ENCODE peak calls at places on chromosome 13, in eight cellular contexts. V is CD8-positive, alpha-beta T cell; H is fibroblast of mammary gland; L is colonic mucosa; J is cardiac muscle cell; R is cardiac fibroblast; Q is lower leg skin; Y is DND-41. Z is an unnamed sample.

GRCh38 chr13:28355822-28356371 is 139.0 kb downstream of the FLT1 start:
- DNase-seq in J (peak), V (peak), H (peak), Y (peak), R (peak), Q (no peak), L (no peak), Z (no peak)

GRCh38 chr13:57629821-57630235 is 1.7 kb upstream of the PCDH17 start:
- DNase-seq in H (peak), L (peak), R (peak), J (peak), V (peak), Y (no peak), Q (peak), Z (no peak)

GRCh38 chr13:74243637-74244526 is 109.7 kb upstream of the KLF12 start:
- DNase-seq in Q (no peak), Y (no peak), J (peak), H (peak), R (peak), L (no peak), V (no peak), Z (no peak)

GRCh38 chr13:44197791-44198770 is 175.5 kb upstream of the SERP2 start:
- DNase-seq in J (peak), L (no peak), V (no peak), R (no peak), H (no peak), Q (no peak), Y (no peak), Z (peak)

GRCh38 chr13:94609196-94609595 is 7.5 kb downstream of the GPR180 start:
- DNase-seq in R (no peak), J (no peak), Q (no peak), H (no peak), V (no peak), Y (no peak), L (no peak), Z (no peak)

GRCh38 chr13:75864718-75865117 is 228.6 kb downstream of the LMO7 start:
- DNase-seq in J (peak), Q (no peak), H (peak), L (no peak), R (peak), Y (no peak), V (no peak), Z (no peak)

GRCh38 chr13:114101831-114102520 is 30.4 kb downstream of the RASA3 start:
- DNase-seq in H (no peak), Q (no peak), Y (no peak), L (no peak), V (no peak), R (no peak), J (no peak), Z (no peak)

GRCh38 chr13:102392810-102393209 is 9.0 kb downstream of the FGF14 start:
- DNase-seq in V (no peak), H (peak), L (no peak), J (no peak), Y (no peak), Q (no peak), R (no peak), Z (no peak)

GRCh38 chr13:107069107-107069776 is 501.3 kb upstream of the ARGLU1 start:
- DNase-seq in H (no peak), V (no peak), J (no peak), Q (no peak), R (no peak), Y (no peak), L (no peak), Z (no peak)

GRCh38 chr13:78609464-78610205 is 6.3 kb upstream of the POU4F1 start:
- DNase-seq in Q (no peak), Y (no peak), V (no peak), R (no peak), L (no peak), H (no peak), J (no peak), Z (no peak)

GRCh38 chr13:113118328-113119021 is 4.1 kb upstream of the F10 start:
- DNase-seq in R (no peak), Y (no peak), V (no peak), Q (peak), H (no peak), L (no peak), J (no peak), Z (no peak)

GRCh38 chr13:99009987-99010551 is 32.2 kb upstream of the DOCK9 start:
- DNase-seq in R (no peak), Y (no peak), L (no peak), J (no peak), V (no peak), H (no peak), Q (no peak), Z (no peak)

GRCh38 chr13:46553886-46554855 is 1.2 kb downstream of the LRCH1 start:
- DNase-seq in J (peak), H (peak), L (peak), Q (peak), V (peak), R (peak), Y (peak), Z (peak)

GRCh38 chr13:37058801-37059135 is 720 bp downstream of the SUPT20H start:
- DNase-seq in Q (no peak), L (peak), J (peak), Y (peak), V (peak), R (no peak), H (no peak), Z (no peak)

GRCh38 chr13:113650275-113650674 is 7.7 kb downstream of the ATP4B start:
- DNase-seq in L (no peak), J (no peak), R (no peak), V (no peak), Q (peak), Y (no peak), H (no peak), Z (no peak)

GRCh38 chr13:98293103-98293502 is 116.0 kb upstream of the RNF113B start:
- DNase-seq in R (no peak), H (no peak), J (no peak), Q (no peak), Y (no peak), V (no peak), L (no peak), Z (no peak)

GRCh38 chr13:45996631-45997030 is 55.9 kb downstream of the ZC3H13 start:
- DNase-seq in J (no peak), Q (no peak), H (no peak), V (no peak), R (no peak), L (no peak), Y (no peak), Z (no peak)

GRCh38 chr13:27496851-27497250 is 46.5 kb upstream of the MTIF3 start:
- DNase-seq in J (no peak), Y (no peak), H (no peak), L (no peak), R (no peak), Q (no peak), V (no peak), Z (no peak)

GRCh38 chr13:113879506-113880360 is 15.9 kb upstream of the GAS6 start:
- DNase-seq in H (no peak), L (no peak), J (no peak), R (no peak), Y (no peak), V (no peak), Q (no peak), Z (no peak)

GRCh38 chr13:20566424-20566916 is 487 bp upstream of the IFT88 start:
- DNase-seq in H (peak), L (peak), R (peak), V (no peak), Q (peak), J (no peak), Y (no peak), Z (no peak)

GRCh38 chr13:25743426-25743825 is 308.4 kb downstream of the SHISA2 start:
- DNase-seq in R (no peak), V (no peak), L (no peak), J (no peak), Y (no peak), Q (no peak), H (no peak), Z (no peak)

GRCh38 chr13:102325321-102325720 is 76.5 kb downstream of the FGF14 start:
- DNase-seq in L (no peak), H (no peak), Y (no peak), V (no peak), Q (no peak), R (no peak), J (no peak), Z (no peak)

GRCh38 chr13:35926859-35927530 is 204.2 kb downstream of the DCLK1 start:
- DNase-seq in Q (peak), Y (no peak), H (no peak), V (no peak), J (peak), L (no peak), R (peak), Z (no peak)

GRCh38 chr13:98335721-98336120 is 158.7 kb upstream of the RNF113B start:
- DNase-seq in J (no peak), Q (no peak), Y (no peak), L (no peak), V (no peak), H (no peak), R (no peak), Z (no peak)

GRCh38 chr13:41709511-41709910 is 251.4 kb downstream of the VWA8 start:
- DNase-seq in H (peak), J (peak), R (peak), Q (no peak), V (no peak), Y (no peak), L (no peak), Z (no peak)

GRCh38 chr13:76967031-76967430 is 18.7 kb downstream of the ACOD1 start:
- DNase-seq in L (no peak), R (no peak), V (no peak), Y (no peak), J (no peak), Q (no peak), H (no peak), Z (no peak)

GRCh38 chr13:101749584-101749983 is 297.1 kb downstream of the ITGBL1 start:
- DNase-seq in V (no peak), Q (no peak), H (no peak), L (no peak), R (no peak), J (no peak), Y (no peak), Z (no peak)

GRCh38 chr13:45108716-45109706 is 11.3 kb upstream of the GTF2F2 start:
- DNase-seq in Y (no peak), H (peak), R (peak), J (peak), Q (no peak), V (peak), L (no peak), Z (peak)

GRCh38 chr13:41520016-41520698 is 62.8 kb downstream of the RGCC start:
- DNase-seq in H (no peak), Y (no peak), V (no peak), Q (peak), R (no peak), J (no peak), L (no peak), Z (no peak)

GRCh38 chr13:61695147-61695546 is 279.5 kb upstream of the PCDH20 start:
- DNase-seq in H (peak), R (no peak), Y (no peak), Q (no peak), L (no peak), J (no peak), V (no peak), Z (no peak)

GRCh38 chr13:52344108-52344507 is 61.9 kb downstream of the THSD1 start:
- DNase-seq in H (peak), L (no peak), Y (no peak), V (no peak), Q (no peak), J (peak), R (peak), Z (no peak)

GRCh38 chr13:29594310-29594709 is 1.2 kb downstream of the SLC7A1 start:
- DNase-seq in R (peak), Y (peak), J (peak), L (peak), V (peak), H (peak), Q (no peak), Z (peak)

GRCh38 chr13:58949646-58950045 is 1214.1 kb downstream of the DIAPH3 start:
- DNase-seq in H (no peak), Q (no peak), V (no peak), J (no peak), R (no peak), L (no peak), Y (peak), Z (no peak)

GRCh38 chr13:28464861-28465260 is 30.1 kb downstream of the FLT1 start:
- DNase-seq in H (no peak), R (no peak), J (no peak), Q (no peak), L (no peak), V (no peak), Y (no peak), Z (no peak)

GRCh38 chr13:97753269-97753668 is 200.2 kb upstream of the IPO5 start:
- DNase-seq in V (no peak), Y (no peak), R (no peak), Q (no peak), L (no peak), J (no peak), H (no peak), Z (no peak)

GRCh38 chr13:48801255-48801654 is 147.5 kb downstream of the CYSLTR2 start:
- DNase-seq in H (peak), L (no peak), Y (no peak), R (peak), V (no peak), J (no peak), Q (no peak), Z (no peak)

GRCh38 chr13:109782066-109782822 is 4.1 kb downstream of the IRS2 start:
- DNase-seq in V (no peak), H (no peak), L (no peak), Q (peak), R (no peak), Y (no peak), J (no peak), Z (no peak)

GRCh38 chr13:105979586-105979985 is 555.9 kb downstream of the EFNB2 start:
- DNase-seq in V (no peak), Y (no peak), H (no peak), Q (no peak), L (peak), J (peak), R (peak), Z (no peak)

GRCh38 chr13:18954254-18954653 is 227.4 kb downstream of the TUBA3C start:
- DNase-seq in V (no peak), Q (peak), R (no peak), H (no peak), Y (no peak), L (no peak), J (no peak), Z (no peak)

GRCh38 chr13:104953588-104953987 is 1581.9 kb downstream of the EFNB2 start:
- DNase-seq in R (peak), V (no peak), Q (no peak), Y (no peak), H (peak), J (peak), L (no peak), Z (no peak)

GRCh38 chr13:104949840-104950805 is 1585.3 kb downstream of the EFNB2 start:
- DNase-seq in J (peak), R (no peak), V (no peak), L (no peak), H (peak), Q (no peak), Y (no peak), Z (no peak)

GRCh38 chr13:104954210-104954609 is 1581.3 kb downstream of the EFNB2 start:
- DNase-seq in Q (no peak), H (peak), L (no peak), J (peak), R (peak), V (no peak), Y (no peak), Z (no peak)
- TF ChIP-seq CTCF in Q (no peak), H (no peak), L (no peak), J (no peak), R (no peak), V (no peak), Y (no peak), Z (no peak)

GRCh38 chr13:67135356-67135755 is 94.8 kb downstream of the PCDH9 start:
- DNase-seq in Y (no peak), H (no peak), R (no peak), L (no peak), Q (no peak), V (no peak), J (no peak), Z (no peak)

GRCh38 chr13:67139551-67139950 is 90.6 kb downstream of the PCDH9 start:
- DNase-seq in R (no peak), J (no peak), L (no peak), Q (no peak), Y (no peak), H (no peak), V (no peak), Z (no peak)

GRCh38 chr13:67138937-67139336 is 91.2 kb downstream of the PCDH9 start:
- DNase-seq in V (no peak), Y (no peak), L (no peak), R (no peak), J (no peak), H (no peak), Q (no peak), Z (no peak)

GRCh38 chr13:67136157-67136556 is 94.0 kb downstream of the PCDH9 start:
- DNase-seq in R (peak), J (peak), H (no peak), V (no peak), Y (no peak), Q (no peak), L (no peak), Z (no peak)

GRCh38 chr13:67137044-67137735 is 92.9 kb downstream of the PCDH9 start:
- DNase-seq in R (peak), J (peak), H (peak), V (no peak), L (no peak), Q (no peak), Y (no peak), Z (no peak)
- H3K4me3 ChIP-seq in R (no peak), J (no peak), H (no peak), V (no peak), L (no peak), Q (no peak), Y (no peak), Z (no peak)

GRCh38 chr13:40433577-40433976 is 232.9 kb downstream of the FOXO1 start:
- DNase-seq in R (peak), J (no peak), V (peak), H (peak), Y (peak), Q (no peak), L (no peak), Z (peak)

GRCh38 chr13:40422588-40423235 is 243.7 kb downstream of the FOXO1 start:
- DNase-seq in L (no peak), H (no peak), R (no peak), Y (no peak), V (no peak), Q (no peak), J (no peak), Z (no peak)

GRCh38 chr13:40432018-40432978 is 234.1 kb downstream of the FOXO1 start:
- DNase-seq in J (no peak), R (no peak), Y (no peak), V (no peak), L (no peak), H (no peak), Q (no peak), Z (peak)

GRCh38 chr13:40430234-40430633 is 236.2 kb downstream of the FOXO1 start:
- DNase-seq in Y (no peak), Q (no peak), J (no peak), H (no peak), V (no peak), R (no peak), L (no peak), Z (no peak)

GRCh38 chr13:40428354-40428753 is 238.1 kb downstream of the FOXO1 start:
- DNase-seq in J (no peak), H (no peak), L (no peak), Y (no peak), V (no peak), R (no peak), Q (no peak), Z (no peak)
- TF ChIP-seq CTCF in J (no peak), H (no peak), L (no peak), Y (no peak), V (no peak), R (no peak), Q (no peak), Z (no peak)

GRCh38 chr13:111978536-111978935 is 88.4 kb upstream of the SOX1 start:
- DNase-seq in H (no peak), Q (no peak), J (no peak), L (no peak), R (no peak), Y (no peak), V (no peak), Z (no peak)
- H3K4me3 ChIP-seq in H (no peak), Q (no peak), J (no peak), L (no peak), R (no peak), Y (no peak), V (no peak), Z (no peak)